ENCODE peak calls at places on chromosomes 2 and 18, in five cellular contexts. One of them, this sample, is unnamed.

GRCh38 chr2:142535311-142535710 is 342.2 kb upstream of the KYNU start:
- DNase-seq in fibroblast of lung: no peak
- DNase-seq in SJCRH30: no peak
- DNase-seq in CD4-positive, CD25-positive, alpha-beta regulatory T cell: no peak
- DNase-seq in prostate gland: no peak
- DNase-seq in this sample: no peak

GRCh38 chr2:227155395-227155794 is 8.6 kb downstream of the COL4A4 start:
- DNase-seq in fibroblast of lung: no peak
- DNase-seq in prostate gland: no peak
- DNase-seq in CD4-positive, CD25-positive, alpha-beta regulatory T cell: no peak
- DNase-seq in SJCRH30: no peak
- DNase-seq in this sample: no peak

GRCh38 chr2:71637168-71637567 is 183.8 kb downstream of the DYSF start:
- DNase-seq in SJCRH30: peak; percentile 43
- DNase-seq in fibroblast of lung: no peak
- DNase-seq in prostate gland: no peak
- DNase-seq in CD4-positive, CD25-positive, alpha-beta regulatory T cell: no peak
- DNase-seq in this sample: no peak

GRCh38 chr2:63729362-63729761 is 112.3 kb upstream of the UGP2 start:
- DNase-seq in SJCRH30: no peak
- DNase-seq in prostate gland: no peak
- DNase-seq in CD4-positive, CD25-positive, alpha-beta regulatory T cell: no peak
- DNase-seq in fibroblast of lung: no peak
- DNase-seq in this sample: no peak

GRCh38 chr2:227394403-227394802 is 6.7 kb upstream of the SCYGR1 start:
- DNase-seq in prostate gland: no peak
- DNase-seq in fibroblast of lung: no peak
- DNase-seq in CD4-positive, CD25-positive, alpha-beta regulatory T cell: no peak
- DNase-seq in SJCRH30: no peak
- DNase-seq in this sample: no peak

GRCh38 chr18:45628979-45629958 is 14.0 kb downstream of the SLC14A2 start:
- DNase-seq in prostate gland: no peak
- DNase-seq in fibroblast of lung: peak; percentile 25
- DNase-seq in SJCRH30: no peak
- DNase-seq in CD4-positive, CD25-positive, alpha-beta regulatory T cell: no peak
- DNase-seq in this sample: peak; percentile 16

GRCh38 chr2:45458909-45459563 is 152.0 kb downstream of the SRBD1 start:
- DNase-seq in SJCRH30: peak; percentile 45
- DNase-seq in fibroblast of lung: peak; percentile 60
- DNase-seq in CD4-positive, CD25-positive, alpha-beta regulatory T cell: no peak
- DNase-seq in prostate gland: peak; percentile 63
- DNase-seq in this sample: no peak

GRCh38 chr18:38321262-38321661 is 755.7 kb upstream of the CELF4 start:
- DNase-seq in SJCRH30: no peak
- DNase-seq in CD4-positive, CD25-positive, alpha-beta regulatory T cell: no peak
- DNase-seq in prostate gland: no peak
- DNase-seq in fibroblast of lung: no peak
- DNase-seq in this sample: no peak

GRCh38 chr2:24072259-24072658 is 3.9 kb downstream of the SF3B6 start:
- DNase-seq in prostate gland: no peak
- DNase-seq in SJCRH30: no peak
- DNase-seq in CD4-positive, CD25-positive, alpha-beta regulatory T cell: no peak
- DNase-seq in fibroblast of lung: no peak
- DNase-seq in this sample: no peak

GRCh38 chr2:164538250-164538866 is 82.9 kb downstream of the GRB14 start:
- DNase-seq in prostate gland: no peak
- DNase-seq in fibroblast of lung: peak; percentile 27
- DNase-seq in CD4-positive, CD25-positive, alpha-beta regulatory T cell: no peak
- DNase-seq in SJCRH30: no peak
- DNase-seq in this sample: peak; percentile 13

GRCh38 chr2:237223208-237223861 is 137.6 kb downstream of the COPS8 start:
- DNase-seq in fibroblast of lung: peak; percentile 95
- DNase-seq in SJCRH30: no peak
- DNase-seq in CD4-positive, CD25-positive, alpha-beta regulatory T cell: no peak
- DNase-seq in prostate gland: no peak
- DNase-seq in this sample: no peak

GRCh38 chr2:170022692-170023091 is 155.3 kb upstream of the MYO3B start:
- DNase-seq in fibroblast of lung: peak; percentile 79
- DNase-seq in CD4-positive, CD25-positive, alpha-beta regulatory T cell: no peak
- DNase-seq in SJCRH30: peak; percentile 8
- DNase-seq in prostate gland: no peak
- DNase-seq in this sample: no peak

DNA sequence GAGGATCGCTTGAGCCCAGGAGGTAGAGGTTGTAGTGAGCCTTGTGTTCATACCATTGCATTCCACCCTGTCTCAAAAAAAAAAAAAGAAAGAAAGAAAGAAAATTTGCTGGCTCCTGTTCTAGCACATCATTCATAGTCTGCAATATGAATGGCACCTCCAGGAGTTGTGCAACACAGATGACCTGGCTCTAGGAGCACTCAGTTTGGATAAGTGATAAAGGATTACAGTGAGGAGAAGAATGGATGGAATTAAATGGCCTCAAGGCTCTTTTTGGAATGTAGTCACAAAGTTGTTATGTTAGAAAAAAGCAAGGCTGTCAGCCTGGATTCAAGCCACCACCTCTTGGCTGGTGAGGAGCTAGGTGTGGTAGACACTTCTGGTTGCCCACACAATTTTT is 21.5 kb upstream of the SPRED2 start:
- DNase-seq in fibroblast of lung: no peak
- DNase-seq in CD4-positive, CD25-positive, alpha-beta regulatory T cell: no peak
- DNase-seq in prostate gland: no peak
- DNase-seq in SJCRH30: no peak
- DNase-seq in this sample: no peak
- H3K4me3 ChIP-seq in fibroblast of lung: no peak overlapping the region
- H3K4me3 ChIP-seq in CD4-positive, CD25-positive, alpha-beta regulatory T cell: no peak overlapping the region
- H3K4me3 ChIP-seq in prostate gland: no peak overlapping the region
- H3K4me3 ChIP-seq in SJCRH30: no peak overlapping the region
- H3K4me3 ChIP-seq in this sample: no peak overlapping the region

GRCh38 chr18:75211721-75212625 is 1.4 kb downstream of the TSHZ1 start:
- DNase-seq in SJCRH30: peak; percentile 19
- DNase-seq in prostate gland: no peak
- DNase-seq in fibroblast of lung: no peak
- DNase-seq in CD4-positive, CD25-positive, alpha-beta regulatory T cell: peak; percentile 27
- DNase-seq in this sample: peak; percentile 48
- H3K27ac ChIP-seq in SJCRH30: no peak overlapping the region
- H3K27ac ChIP-seq in prostate gland: peak overlapping the region; percentile 80
- H3K27ac ChIP-seq in fibroblast of lung: peak overlapping the region; percentile 12
- H3K27ac ChIP-seq in CD4-positive, CD25-positive, alpha-beta regulatory T cell: no peak overlapping the region
- H3K27ac ChIP-seq in this sample: no peak overlapping the region

GRCh38 chr2:121902616-121903015 is 147.2 kb downstream of the TSN start:
- DNase-seq in prostate gland: no peak
- DNase-seq in SJCRH30: no peak
- DNase-seq in fibroblast of lung: no peak
- DNase-seq in CD4-positive, CD25-positive, alpha-beta regulatory T cell: no peak
- DNase-seq in this sample: no peak
- H3K4me3 ChIP-seq in prostate gland: no peak overlapping the region
- H3K4me3 ChIP-seq in SJCRH30: no peak overlapping the region
- H3K4me3 ChIP-seq in fibroblast of lung: no peak overlapping the region
- H3K4me3 ChIP-seq in CD4-positive, CD25-positive, alpha-beta regulatory T cell: no peak overlapping the region
- H3K4me3 ChIP-seq in this sample: no peak overlapping the region

GRCh38 chr2:33681333-33681732 is 82.2 kb upstream of the FAM98A start:
- DNase-seq in prostate gland: no peak
- DNase-seq in CD4-positive, CD25-positive, alpha-beta regulatory T cell: no peak
- DNase-seq in SJCRH30: no peak
- DNase-seq in fibroblast of lung: peak; percentile 10
- DNase-seq in this sample: no peak

GRCh38 chr2:33678447-33678846 is 79.3 kb upstream of the FAM98A start:
- DNase-seq in fibroblast of lung: no peak
- DNase-seq in CD4-positive, CD25-positive, alpha-beta regulatory T cell: no peak
- DNase-seq in prostate gland: no peak
- DNase-seq in SJCRH30: no peak
- DNase-seq in this sample: no peak

DNA sequence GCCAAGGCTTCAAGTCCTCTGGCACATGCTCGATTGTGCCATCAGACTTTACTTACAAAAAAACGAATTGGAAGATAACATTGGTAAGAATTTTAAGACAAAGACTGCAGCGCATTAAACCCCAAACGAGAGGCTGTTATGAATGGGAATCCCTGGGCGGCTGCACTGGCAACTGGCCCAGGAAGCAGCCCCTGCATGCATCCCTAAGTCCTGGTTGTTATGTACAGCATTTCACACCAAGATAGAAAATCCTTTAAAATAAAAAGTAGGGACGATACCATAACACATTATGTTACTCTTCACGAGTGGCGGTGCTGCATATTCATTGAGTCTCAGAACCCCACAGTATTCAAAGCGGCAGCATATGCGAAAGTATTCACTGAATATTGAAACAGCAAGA is 81.8 kb upstream of the FAM98A start:
- DNase-seq in CD4-positive, CD25-positive, alpha-beta regulatory T cell: no peak
- DNase-seq in SJCRH30: no peak
- DNase-seq in fibroblast of lung: no peak
- DNase-seq in prostate gland: no peak
- DNase-seq in this sample: no peak
- H3K27ac ChIP-seq in CD4-positive, CD25-positive, alpha-beta regulatory T cell: no peak overlapping the region
- H3K27ac ChIP-seq in SJCRH30: no peak overlapping the region
- H3K27ac ChIP-seq in fibroblast of lung: no peak overlapping the region
- H3K27ac ChIP-seq in prostate gland: no peak overlapping the region
- H3K27ac ChIP-seq in this sample: no peak overlapping the region

GRCh38 chr18:13810950-13811485 is 12.9 kb upstream of the MC5R start:
- DNase-seq in CD4-positive, CD25-positive, alpha-beta regulatory T cell: no peak
- DNase-seq in SJCRH30: no peak
- DNase-seq in fibroblast of lung: no peak
- DNase-seq in prostate gland: no peak
- DNase-seq in this sample: no peak

GRCh38 chr18:13811993-13812392 is 12.0 kb upstream of the MC5R start:
- DNase-seq in fibroblast of lung: no peak
- DNase-seq in CD4-positive, CD25-positive, alpha-beta regulatory T cell: no peak
- DNase-seq in prostate gland: no peak
- DNase-seq in SJCRH30: no peak
- DNase-seq in this sample: no peak

GRCh38 chr18:13808294-13809024 is 15.5 kb upstream of the MC5R start:
- DNase-seq in fibroblast of lung: no peak
- DNase-seq in CD4-positive, CD25-positive, alpha-beta regulatory T cell: no peak
- DNase-seq in prostate gland: no peak
- DNase-seq in SJCRH30: no peak
- DNase-seq in this sample: no peak

GRCh38 chr18:13809025-13809384 is 14.9 kb upstream of the MC5R start:
- DNase-seq in CD4-positive, CD25-positive, alpha-beta regulatory T cell: no peak
- DNase-seq in SJCRH30: no peak
- DNase-seq in prostate gland: no peak
- DNase-seq in fibroblast of lung: no peak
- DNase-seq in this sample: no peak

DNA sequence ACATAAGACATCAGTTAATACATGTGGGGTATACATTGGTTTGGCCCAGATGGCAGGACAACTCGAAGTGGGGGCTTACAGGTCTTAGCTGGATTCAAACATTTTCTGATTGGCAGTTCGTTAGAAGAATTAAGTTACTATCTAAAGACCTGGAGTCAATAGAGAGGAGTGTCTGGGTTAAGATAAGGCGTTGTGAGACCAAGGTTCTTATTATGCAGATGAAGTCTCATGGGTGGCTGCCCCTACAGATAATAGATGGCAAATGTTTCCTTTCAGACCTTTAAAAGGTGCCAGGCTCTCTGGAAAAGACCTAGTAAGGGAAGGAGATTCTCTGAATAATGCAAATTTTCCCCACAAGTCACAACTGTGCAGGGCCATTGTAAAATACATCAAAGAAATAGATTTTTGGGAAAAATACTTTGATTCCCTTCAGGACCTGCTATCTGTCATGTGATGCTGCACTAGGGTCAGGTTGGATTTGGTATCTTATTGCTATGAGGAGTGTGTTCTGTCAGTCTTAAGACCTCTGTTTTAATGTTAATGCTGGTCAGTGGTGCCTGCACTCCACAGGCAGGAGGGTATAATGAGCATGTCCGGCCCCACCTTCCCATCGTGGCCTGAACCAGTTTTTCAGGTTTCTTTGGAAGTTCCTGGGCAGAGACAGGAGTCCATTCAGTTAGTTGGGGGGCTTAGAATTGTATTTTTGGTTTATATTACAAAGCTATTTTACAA is 14.3 kb upstream of the MC5R start:
- DNase-seq in SJCRH30: no peak
- DNase-seq in prostate gland: no peak
- DNase-seq in fibroblast of lung: no peak
- DNase-seq in CD4-positive, CD25-positive, alpha-beta regulatory T cell: no peak
- DNase-seq in this sample: no peak
- H3K4me3 ChIP-seq in SJCRH30: no peak overlapping the region
- H3K4me3 ChIP-seq in prostate gland: no peak overlapping the region
- H3K4me3 ChIP-seq in fibroblast of lung: no peak overlapping the region
- H3K4me3 ChIP-seq in CD4-positive, CD25-positive, alpha-beta regulatory T cell: no peak overlapping the region
- H3K4me3 ChIP-seq in this sample: no peak overlapping the region

DNA sequence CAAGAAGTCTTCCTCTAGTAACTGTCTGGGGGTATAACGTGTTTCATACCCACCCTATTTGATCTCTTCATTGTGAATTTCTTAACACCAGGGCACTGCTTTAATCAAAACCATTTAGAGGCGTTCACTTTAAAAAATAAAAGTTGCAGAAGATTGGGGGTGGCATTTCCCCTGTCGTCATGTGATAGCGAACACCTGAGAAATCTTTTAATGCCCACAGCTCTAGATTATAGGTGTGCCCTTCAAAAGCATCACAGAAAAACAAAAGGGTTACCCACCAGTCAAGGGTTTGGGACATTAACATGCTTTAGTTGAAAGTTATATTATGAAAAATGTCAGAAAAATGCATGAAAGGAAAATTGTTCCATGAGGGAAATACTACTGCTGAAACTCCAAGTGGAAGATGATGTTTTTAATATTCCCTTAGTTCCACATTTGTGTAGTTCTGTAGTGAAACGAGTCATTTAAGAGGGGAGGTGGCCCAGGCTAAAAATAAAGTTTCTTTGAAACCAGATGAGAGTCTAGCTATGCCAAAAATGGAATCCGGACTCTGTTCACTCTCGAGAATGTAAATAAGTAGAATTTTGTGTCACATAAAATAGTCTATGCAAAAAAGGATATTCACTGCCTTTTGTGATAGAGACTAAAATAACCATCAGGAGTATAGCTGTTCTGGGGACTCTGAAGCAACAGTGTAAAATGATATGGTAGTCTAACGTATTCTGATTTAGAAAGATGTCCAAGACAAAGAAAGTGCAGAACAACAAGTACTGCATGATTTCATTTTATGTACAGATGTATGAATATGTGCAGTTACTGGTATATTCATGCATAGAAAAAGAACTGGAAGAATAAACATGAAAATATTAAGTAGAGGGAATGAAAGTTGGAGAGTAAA is 95.3 kb downstream of the TMEM247 start:
- DNase-seq in fibroblast of lung: peak; percentile 25
- DNase-seq in SJCRH30: no peak
- DNase-seq in prostate gland: no peak
- DNase-seq in CD4-positive, CD25-positive, alpha-beta regulatory T cell: no peak
- DNase-seq in this sample: no peak
- H3K27ac ChIP-seq in fibroblast of lung: no peak overlapping the region
- H3K27ac ChIP-seq in SJCRH30: no peak overlapping the region
- H3K27ac ChIP-seq in prostate gland: no peak overlapping the region
- H3K27ac ChIP-seq in CD4-positive, CD25-positive, alpha-beta regulatory T cell: no peak overlapping the region
- H3K27ac ChIP-seq in this sample: no peak overlapping the region